ENCODE peak calls at places on chromosomes 12 and 14, in ten cellular contexts. G, M, Y, U, W, B, A, X, V and F are unnamed samples.

GRCh38 chr12:93025145-93026103 is 96.3 kb upstream of the EEA1 start:
- DNase-seq in G (no peak), M (peak; percentile 21), Y (no peak), U (peak; percentile 83), W (peak; percentile 84), B (peak; percentile 70), A (peak; percentile 85), X (no peak), V (no peak), F (peak; percentile 63)

GRCh38 chr12:43336962-43337555 is 214.9 kb downstream of the ADAMTS20 start:
- DNase-seq in G (no peak), M (no peak), Y (no peak), U (peak; percentile 70), W (peak; percentile 58), B (peak; percentile 42), A (peak; percentile 61), X (no peak), V (no peak), F (no peak)

GRCh38 chr14:103522649-103523582 is at the start of gene CKB:
- DNase-seq in G (peak; percentile 62), M (no peak), Y (peak; percentile 68), U (peak; percentile 43), W (peak; percentile 59), B (peak; percentile 78), A (peak; percentile 54), X (peak; percentile 74), V (no peak), F (no peak)

GRCh38 chr14:68789798-68790655 is 2.8 kb downstream of the ZFP36L1 start:
- DNase-seq in G (peak; percentile 48), M (no peak), Y (peak; percentile 68), U (peak; percentile 48), W (peak; percentile 61), B (no peak), A (peak; percentile 52), X (peak; percentile 52), V (no peak), F (no peak)

GRCh38 chr12:93419388-93420034 is 22.2 kb downstream of the UBE2N start:
- DNase-seq in G (no peak), M (no peak), Y (no peak), U (peak; percentile 86), W (peak; percentile 81), B (peak; percentile 78), A (peak; percentile 79), X (no peak), V (no peak), F (no peak)

GRCh38 chr12:40325349-40325960 is 100.7 kb downstream of the LRRK2 start:
- DNase-seq in G (no peak), M (no peak), Y (no peak), U (peak; percentile 14), W (peak; percentile 2), B (peak; percentile 73), A (peak; percentile 2), X (no peak), V (no peak), F (no peak)

GRCh38 chr12:113174461-113175384 is 10.6 kb downstream of the DDX54 start:
- DNase-seq in G (peak; percentile 70), M (no peak), Y (peak; percentile 83), U (peak; percentile 71), W (peak; percentile 76), B (peak; percentile 71), A (peak; percentile 75), X (peak; percentile 78), V (peak; percentile 70), F (no peak)

GRCh38 chr14:91985008-91985407 is 37.5 kb upstream of the FBLN5 start:
- DNase-seq in G (no peak), M (peak; percentile 38), Y (no peak), U (peak; percentile 69), W (peak; percentile 43), B (no peak), A (peak; percentile 19), X (no peak), V (no peak), F (no peak)

GRCh38 chr14:68231832-68232642 is 412.5 kb downstream of the RAD51B start:
- DNase-seq in G (no peak), M (no peak), Y (no peak), U (peak; percentile 75), W (peak; percentile 61), B (no peak), A (peak; percentile 48), X (no peak), V (no peak), F (no peak)

GRCh38 chr12:132541200-132541599 is 51.2 kb downstream of the FBRSL1 start:
- DNase-seq in G (no peak), M (no peak), Y (no peak), U (no peak), W (no peak), B (no peak), A (no peak), X (no peak), V (no peak), F (no peak)

GRCh38 chr14:99946652-99947489 is 118.4 kb upstream of the EVL start:
- DNase-seq in G (no peak), M (no peak), Y (peak; percentile 43), U (no peak), W (peak; percentile 14), B (peak; percentile 51), A (peak; percentile 18), X (peak; percentile 38), V (no peak), F (no peak)

GRCh38 chr12:132400011-132400641 is 70.7 kb upstream of the GALNT9 start:
- DNase-seq in G (no peak), M (no peak), Y (peak; percentile 24), U (no peak), W (no peak), B (peak; percentile 85), A (peak; percentile 8), X (no peak), V (no peak), F (no peak)

GRCh38 chr14:64659366-64659765 is 44.9 kb upstream of the PLEKHG3 start:
- DNase-seq in G (no peak), M (no peak), Y (no peak), U (no peak), W (no peak), B (no peak), A (no peak), X (no peak), V (no peak), F (no peak)

GRCh38 chr12:68793436-68793835 is 14.5 kb upstream of the MDM2 start:
- DNase-seq in G (no peak), M (no peak), Y (no peak), U (no peak), W (no peak), B (no peak), A (no peak), X (no peak), V (no peak), F (no peak)

GRCh38 chr12:68791897-68792481 is 16.0 kb upstream of the MDM2 start:
- DNase-seq in G (no peak), M (no peak), Y (no peak), U (no peak), W (no peak), B (no peak), A (no peak), X (no peak), V (no peak), F (no peak)

GRCh38 chr12:68794653-68795253 is 13.2 kb upstream of the MDM2 start:
- DNase-seq in G (no peak), M (no peak), Y (no peak), U (no peak), W (no peak), B (no peak), A (no peak), X (no peak), V (no peak), F (no peak)

GRCh38 chr12:68792952-68793351 is 15.0 kb upstream of the MDM2 start:
- DNase-seq in G (no peak), M (no peak), Y (no peak), U (no peak), W (peak; percentile 35), B (peak; percentile 57), A (peak; percentile 43), X (no peak), V (no peak), F (no peak)

GRCh38 chr12:68793975-68794652 is 13.9 kb upstream of the MDM2 start:
- DNase-seq in G (no peak), M (no peak), Y (no peak), U (no peak), W (no peak), B (no peak), A (no peak), X (no peak), V (no peak), F (no peak)
- TF ChIP-seq CTCF in G (no peak), M (no peak), Y (no peak), U (no peak), W (no peak), B (no peak), A (no peak), X (no peak), V (no peak), F (no peak)

GRCh38 chr12:57611810-57612710 is 825 bp downstream of the ARHGEF25 start:
- DNase-seq in G (no peak), M (no peak), Y (no peak), U (no peak), W (no peak), B (no peak), A (no peak), X (no peak), V (no peak), F (no peak)
- H3K4me3 ChIP-seq in G (peak overlapping the region; percentile 59), M (peak overlapping the region; percentile 70), Y (peak overlapping the region; percentile 87), U (peak overlapping the region; percentile 72), W (peak overlapping the region; percentile 57), B (peak overlapping the region; percentile 78), A (peak overlapping the region; percentile 42), X (peak overlapping the region; percentile 45), V (peak overlapping the region; percentile 77), F (no peak overlapping the region)

GRCh38 chr14:34424488-34424887 is 37.6 kb downstream of the SPTSSA start:
- DNase-seq in G (no peak), M (no peak), Y (no peak), U (no peak), W (no peak), B (no peak), A (no peak), X (no peak), V (no peak), F (no peak)

GRCh38 chr14:34426313-34427295 is 35.4 kb downstream of the SPTSSA start:
- DNase-seq in G (peak; percentile 65), M (no peak), Y (peak; percentile 34), U (peak; percentile 50), W (no peak), B (no peak), A (no peak), X (peak; percentile 77), V (no peak), F (no peak)

GRCh38 chr14:34425095-34425851 is 36.8 kb downstream of the SPTSSA start:
- DNase-seq in G (peak; percentile 41), M (no peak), Y (no peak), U (no peak), W (no peak), B (no peak), A (no peak), X (peak; percentile 55), V (no peak), F (no peak)

GRCh38 chr14:34423445-34423844 is 38.6 kb downstream of the SPTSSA start:
- DNase-seq in G (no peak), M (no peak), Y (no peak), U (no peak), W (no peak), B (no peak), A (no peak), X (no peak), V (no peak), F (no peak)

GRCh38 chr14:34420547-34421150 is 41.4 kb downstream of the SPTSSA start:
- DNase-seq in G (no peak), M (no peak), Y (no peak), U (no peak), W (no peak), B (no peak), A (no peak), X (no peak), V (no peak), F (no peak)
- TF ChIP-seq CTCF in G (no peak), M (no peak), Y (no peak), U (no peak), W (no peak), B (no peak), A (no peak), X (no peak), V (no peak), F (no peak)

GRCh38 chr12:59452259-59452658 is 143.6 kb upstream of the SLC16A7 start:
- DNase-seq in G (peak; percentile 17), M (peak; percentile 59), Y (no peak), U (peak; percentile 81), W (peak; percentile 53), B (no peak), A (peak; percentile 64), X (no peak), V (no peak), F (no peak)
- H3K4me3 ChIP-seq in G (no peak overlapping the region), M (no peak overlapping the region), Y (no peak overlapping the region), U (no peak overlapping the region), W (no peak overlapping the region), B (no peak overlapping the region), A (no peak overlapping the region), X (no peak overlapping the region), V (no peak overlapping the region), F (no peak overlapping the region)